ENCODE peak calls at places on chromosome 11, in seven cellular contexts. Q is BE2C, H is IMR-90, W is prostate gland, C is bronchial epithelial cell, T is heart left ventricle, Y is AG10803. B is an unnamed sample.
A peak's percentile ranks its signal among the peaks of the same experiment; 100 is the strongest.

GRCh38 chr11:72741429-72741833 is 10.8 kb downstream of the ARAP1 start:
- DNase-seq in Q (no peak), H (no peak), W (no peak), C (no peak), T (peak; percentile 65), Y (no peak), B (peak; percentile 40)

GRCh38 chr11:110362916-110363574 is 66.6 kb upstream of the RDX start:
- DNase-seq in Q (peak; percentile 12), H (no peak), W (no peak), C (no peak), T (peak; percentile 36), Y (no peak), B (peak; percentile 27)

GRCh38 chr11:123325535-123325934 is 104.5 kb upstream of the GRAMD1B start:
- DNase-seq in Q (no peak), H (no peak), W (no peak), C (no peak), T (no peak), Y (no peak), B (no peak)

GRCh38 chr11:98060759-98061158 is 960.0 kb upstream of the CNTN5 start:
- DNase-seq in Q (no peak), H (no peak), W (no peak), C (no peak), T (no peak), Y (no peak), B (no peak)

GRCh38 chr11:75814369-75814685 is 683 bp upstream of the UVRAG start:
- DNase-seq in Q (no peak), H (no peak), W (no peak), C (peak; percentile 77), T (no peak), Y (no peak), B (no peak)

GRCh38 chr11:66275984-66276612 is 1.9 kb upstream of the CNIH2 start:
- DNase-seq in Q (no peak), H (no peak), W (no peak), C (no peak), T (no peak), Y (no peak), B (no peak)

GRCh38 chr11:25928076-25928475 is 403.9 kb upstream of the ANO3 start:
- DNase-seq in Q (no peak), H (no peak), W (no peak), C (no peak), T (no peak), Y (no peak), B (no peak)

GRCh38 chr11:116062526-116063171 is 558.4 kb upstream of the CADM1 start:
- DNase-seq in Q (peak; percentile 70), H (no peak), W (no peak), C (no peak), T (no peak), Y (no peak), B (no peak)

GRCh38 chr11:114466742-114467141 is 27.5 kb downstream of the REXO2 start:
- DNase-seq in Q (no peak), H (no peak), W (no peak), C (no peak), T (no peak), Y (no peak), B (no peak)

GRCh38 chr11:27296406-27296994 is 66.5 kb downstream of the CCDC34 start:
- DNase-seq in Q (no peak), H (peak; percentile 70), W (peak; percentile 45), C (peak; percentile 69), T (no peak), Y (peak; percentile 80), B (peak; percentile 75)

GRCh38 chr11:95108159-95108611 is 18.5 kb downstream of the ENDOD1 start:
- DNase-seq in Q (no peak), H (peak; percentile 34), W (peak; percentile 52), C (peak; percentile 86), T (peak; percentile 40), Y (peak; percentile 53), B (peak; percentile 91)

GRCh38 chr11:94449437-94449836 is 44.2 kb downstream of the MRE11 start:
- DNase-seq in Q (no peak), H (peak; percentile 88), W (no peak), C (peak; percentile 100), T (no peak), Y (peak; percentile 77), B (peak; percentile 98)

GRCh38 chr11:93921695-93922468 is 71.5 kb upstream of the VSTM5 start:
- DNase-seq in Q (peak; percentile 72), H (peak; percentile 72), W (no peak), C (peak; percentile 72), T (no peak), Y (peak; percentile 73), B (peak; percentile 82)

GRCh38 chr11:102204174-102204573 is 93.9 kb downstream of the YAP1 start:
- DNase-seq in Q (no peak), H (no peak), W (no peak), C (peak; percentile 47), T (no peak), Y (no peak), B (peak; percentile 26)

GRCh38 chr11:59226396-59226795 is 13.7 kb upstream of the MPEG1 start:
- DNase-seq in Q (no peak), H (no peak), W (no peak), C (no peak), T (no peak), Y (no peak), B (no peak)

GRCh38 chr11:22510741-22511140 is 114.9 kb downstream of the FANCF start:
- DNase-seq in Q (no peak), H (peak; percentile 44), W (no peak), C (peak; percentile 98), T (no peak), Y (peak; percentile 24), B (peak; percentile 94)

GRCh38 chr11:75639752-75640151 is 29.1 kb downstream of the MAP6 start:
- DNase-seq in Q (peak; percentile 92), H (peak; percentile 59), W (peak; percentile 13), C (no peak), T (peak; percentile 86), Y (peak; percentile 65), B (no peak)

DNA sequence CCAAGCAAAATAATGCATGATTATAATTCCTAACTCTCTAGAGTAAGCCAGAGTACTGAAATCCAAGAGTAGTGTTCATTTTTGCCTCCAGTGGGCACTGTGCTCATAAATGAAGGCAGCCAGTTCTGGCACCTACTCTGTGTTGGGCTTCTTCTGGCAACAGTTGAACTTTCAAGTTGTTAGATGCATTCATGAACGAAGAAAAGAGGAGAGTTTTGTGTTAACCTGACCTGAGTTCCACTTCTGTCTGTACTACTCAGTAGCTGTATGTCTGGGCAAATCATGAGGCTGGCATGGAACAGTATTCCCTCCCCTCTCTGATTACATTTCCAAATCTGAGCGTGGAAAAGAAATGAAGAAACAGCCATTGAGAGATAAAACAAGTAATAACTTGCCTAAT is 20.3 kb upstream of the TENM4 start:
- DNase-seq in Q (peak; percentile 29), H (peak; percentile 51), W (no peak), C (peak; percentile 75), T (no peak), Y (peak; percentile 69), B (peak; percentile 76)
- TF ChIP-seq CTCF in Q (peak; percentile 82), H (peak; percentile 67), W (no peak), C (peak; percentile 56), T (peak; percentile 56), Y (peak; percentile 77), B (peak; percentile 82)

GRCh38 chr11:7904910-7905309 is 26.2 kb downstream of the OR10A6 start:
- DNase-seq in Q (no peak), H (peak; percentile 69), W (no peak), C (peak; percentile 62), T (no peak), Y (peak; percentile 70), B (peak; percentile 68)
- TF ChIP-seq CTCF in Q (no peak), H (peak; percentile 71), W (no peak), C (peak; percentile 43), T (no peak), Y (peak; percentile 61), B (peak; percentile 50)

GRCh38 chr11:61694971-61695706 is 14.9 kb downstream of the DAGLA start:
- DNase-seq in Q (no peak), H (no peak), W (peak; percentile 88), C (no peak), T (peak; percentile 59), Y (no peak), B (no peak)

GRCh38 chr11:61696602-61697001 is 16.4 kb downstream of the DAGLA start:
- DNase-seq in Q (no peak), H (no peak), W (no peak), C (no peak), T (no peak), Y (no peak), B (peak; percentile 54)

GRCh38 chr11:61693897-61694840 is 14.0 kb downstream of the DAGLA start:
- DNase-seq in Q (no peak), H (no peak), W (no peak), C (no peak), T (peak; percentile 71), Y (no peak), B (no peak)

GRCh38 chr11:61697093-61697492 is 16.9 kb downstream of the DAGLA start:
- DNase-seq in Q (no peak), H (no peak), W (peak; percentile 32), C (peak; percentile 61), T (no peak), Y (no peak), B (peak; percentile 85)

GRCh38 chr11:61695917-61696316 is 15.7 kb downstream of the DAGLA start:
- DNase-seq in Q (peak; percentile 25), H (peak; percentile 81), W (peak; percentile 83), C (peak; percentile 88), T (peak; percentile 83), Y (peak; percentile 59), B (peak; percentile 87)
- TF ChIP-seq CTCF in Q (no peak), H (peak; percentile 9), W (no peak), C (peak; percentile 37), T (no peak), Y (peak; percentile 13), B (peak; percentile 15)

GRCh38 chr11:70702040-70702648 is 303.8 kb downstream of the CTTN start:
- DNase-seq in Q (no peak), H (no peak), W (no peak), C (no peak), T (no peak), Y (no peak), B (no peak)

GRCh38 chr11:70703141-70704052 is 305.1 kb downstream of the CTTN start:
- DNase-seq in Q (no peak), H (no peak), W (no peak), C (no peak), T (no peak), Y (no peak), B (no peak)

GRCh38 chr11:70707821-70708220 is 309.5 kb downstream of the CTTN start:
- DNase-seq in Q (no peak), H (no peak), W (no peak), C (no peak), T (no peak), Y (no peak), B (no peak)

GRCh38 chr11:70705930-70706329 is 307.6 kb downstream of the CTTN start:
- DNase-seq in Q (no peak), H (no peak), W (no peak), C (no peak), T (no peak), Y (no peak), B (no peak)

DNA sequence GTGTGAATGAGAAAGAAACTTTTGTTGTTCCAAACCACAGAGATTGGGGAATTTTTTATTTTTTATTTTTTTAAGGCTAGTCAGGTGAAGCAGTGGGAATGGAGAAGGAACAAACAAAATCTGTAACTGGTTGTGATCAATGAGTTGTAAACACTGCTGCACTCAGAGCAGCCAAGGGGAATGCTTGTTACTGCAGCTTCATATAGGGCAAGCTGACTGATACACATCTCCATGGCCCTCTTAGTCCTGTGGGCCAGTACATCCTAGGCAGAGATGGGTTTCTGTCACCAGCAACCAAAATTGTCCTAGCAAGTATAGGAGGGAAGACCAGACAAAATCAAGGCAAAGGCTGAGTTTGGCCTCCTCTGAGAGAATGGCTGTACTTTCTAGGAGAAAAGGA is 306.8 kb downstream of the CTTN start:
- DNase-seq in Q (no peak), H (no peak), W (no peak), C (no peak), T (no peak), Y (no peak), B (no peak)
- TF ChIP-seq CTCF in Q (no peak), H (no peak), W (no peak), C (no peak), T (no peak), Y (no peak), B (no peak)

GRCh38 chr11:24781288-24781687 is 284.4 kb downstream of the LUZP2 start:
- DNase-seq in Q (no peak), H (no peak), W (no peak), C (peak; percentile 25), T (no peak), Y (no peak), B (peak; percentile 4)
- TF ChIP-seq CTCF in Q (peak; percentile 20), H (no peak), W (no peak), C (peak; percentile 4), T (no peak), Y (no peak), B (no peak)

B was measured in epithelial cell of esophagus.